ENCODE peak calls at places on chromosomes 7 and 10, in seven cellular contexts. A is IMR-90, C is body of pancreas, P is brain microvascular endothelial cell, V is fibroblast of mammary gland, B is NB4, Q is astrocyte. J is an unnamed sample.

GRCh38 chr7:22559829-22560489 is 60.0 kb upstream of the STEAP1B start:
- DNase-seq in A (peak; percentile 86), C (peak; percentile 78), P (peak; percentile 84), V (peak; percentile 87), B (peak; percentile 79), Q (peak; percentile 57), J (peak; percentile 79)

GRCh38 chr7:151806938-151807775 is 69.8 kb downstream of the PRKAG2 start:
- DNase-seq in A (no peak), C (no peak), P (no peak), V (no peak), B (no peak), Q (no peak), J (no peak)

GRCh38 chr10:132641401-132641800 is 103.8 kb downstream of the INPP5A start:
- DNase-seq in A (no peak), C (peak; percentile 3), P (no peak), V (no peak), B (no peak), Q (no peak), J (no peak)

GRCh38 chr10:37246637-37247036 is 121.2 kb downstream of the ANKRD30A start:
- DNase-seq in A (no peak), C (no peak), P (no peak), V (no peak), B (no peak), Q (no peak), J (no peak)

GRCh38 chr10:94314913-94315545 is 47.7 kb downstream of the NOC3L start:
- DNase-seq in A (peak; percentile 43), C (no peak), P (peak; percentile 39), V (peak; percentile 66), B (no peak), Q (no peak), J (no peak)

GRCh38 chr10:98357208-98357836 is 57.7 kb downstream of the PYROXD2 start:
- DNase-seq in A (peak; percentile 90), C (no peak), P (peak; percentile 50), V (peak; percentile 90), B (peak; percentile 68), Q (peak; percentile 62), J (no peak)

GRCh38 chr10:100143756-100144155 is 42.1 kb downstream of the ERLIN1 start:
- DNase-seq in A (no peak), C (no peak), P (no peak), V (no peak), B (no peak), Q (no peak), J (no peak)

GRCh38 chr7:100220833-100221718 is 1.3 kb downstream of the PVRIG start:
- DNase-seq in A (no peak), C (no peak), P (no peak), V (no peak), B (no peak), Q (no peak), J (no peak)

GRCh38 chr10:5746197-5746596 is 61.6 kb downstream of the TASOR2 start:
- DNase-seq in A (no peak), C (no peak), P (no peak), V (no peak), B (no peak), Q (no peak), J (no peak)

GRCh38 chr10:3068201-3068967 is 1.0 kb downstream of the PFKP start:
- DNase-seq in A (peak; percentile 54), C (peak; percentile 40), P (peak; percentile 48), V (peak; percentile 57), B (peak; percentile 60), Q (peak; percentile 46), J (peak; percentile 43)

GRCh38 chr10:97090644-97091043 is 95.1 kb downstream of the SLIT1 start:
- DNase-seq in A (no peak), C (no peak), P (no peak), V (no peak), B (no peak), Q (no peak), J (no peak)

DNA sequence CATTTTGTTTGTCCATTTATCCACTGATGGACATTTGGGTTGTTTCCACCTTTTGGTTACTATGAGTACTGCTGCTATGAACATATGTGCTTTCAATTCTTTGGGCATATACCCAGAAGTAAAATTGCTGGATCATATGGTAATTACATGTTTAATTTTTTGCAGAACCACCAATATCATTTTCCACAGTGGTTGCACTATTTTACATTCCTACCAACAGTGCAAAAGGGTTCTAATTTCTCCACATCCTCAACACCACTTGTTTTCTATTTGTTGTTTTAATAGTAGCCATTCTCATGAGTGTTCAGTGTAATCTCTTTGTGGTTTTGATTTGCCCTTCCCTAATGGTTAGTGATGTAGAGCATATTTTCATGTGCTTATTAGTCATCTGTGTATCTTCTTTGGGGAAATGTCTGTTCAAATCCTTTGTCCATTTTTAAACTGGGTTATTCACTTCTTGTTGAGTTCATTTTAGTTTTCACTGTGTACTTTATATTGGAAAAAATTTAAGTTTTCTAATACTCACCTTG is 101.9 kb downstream of the HIBADH start:
- DNase-seq in A (peak; percentile 91), C (no peak), P (peak; percentile 38), V (peak; percentile 87), B (no peak), Q (peak; percentile 90), J (peak; percentile 63)
- TF ChIP-seq CTCF in A (no peak), C (no peak), P (peak; percentile 15), V (peak; percentile 31), B (no peak), Q (peak; percentile 2), J (no peak)

GRCh38 chr7:30148951-30149459 is 14.2 kb downstream of the MTURN start:
- DNase-seq in A (no peak), C (no peak), P (no peak), V (no peak), B (no peak), Q (no peak), J (peak; percentile 64)
- H3K4me3 ChIP-seq in A (no peak overlapping the region), C (no peak overlapping the region), P (no peak overlapping the region), V (no peak overlapping the region), B (no peak overlapping the region), Q (no peak overlapping the region), J (no peak overlapping the region)

DNA sequence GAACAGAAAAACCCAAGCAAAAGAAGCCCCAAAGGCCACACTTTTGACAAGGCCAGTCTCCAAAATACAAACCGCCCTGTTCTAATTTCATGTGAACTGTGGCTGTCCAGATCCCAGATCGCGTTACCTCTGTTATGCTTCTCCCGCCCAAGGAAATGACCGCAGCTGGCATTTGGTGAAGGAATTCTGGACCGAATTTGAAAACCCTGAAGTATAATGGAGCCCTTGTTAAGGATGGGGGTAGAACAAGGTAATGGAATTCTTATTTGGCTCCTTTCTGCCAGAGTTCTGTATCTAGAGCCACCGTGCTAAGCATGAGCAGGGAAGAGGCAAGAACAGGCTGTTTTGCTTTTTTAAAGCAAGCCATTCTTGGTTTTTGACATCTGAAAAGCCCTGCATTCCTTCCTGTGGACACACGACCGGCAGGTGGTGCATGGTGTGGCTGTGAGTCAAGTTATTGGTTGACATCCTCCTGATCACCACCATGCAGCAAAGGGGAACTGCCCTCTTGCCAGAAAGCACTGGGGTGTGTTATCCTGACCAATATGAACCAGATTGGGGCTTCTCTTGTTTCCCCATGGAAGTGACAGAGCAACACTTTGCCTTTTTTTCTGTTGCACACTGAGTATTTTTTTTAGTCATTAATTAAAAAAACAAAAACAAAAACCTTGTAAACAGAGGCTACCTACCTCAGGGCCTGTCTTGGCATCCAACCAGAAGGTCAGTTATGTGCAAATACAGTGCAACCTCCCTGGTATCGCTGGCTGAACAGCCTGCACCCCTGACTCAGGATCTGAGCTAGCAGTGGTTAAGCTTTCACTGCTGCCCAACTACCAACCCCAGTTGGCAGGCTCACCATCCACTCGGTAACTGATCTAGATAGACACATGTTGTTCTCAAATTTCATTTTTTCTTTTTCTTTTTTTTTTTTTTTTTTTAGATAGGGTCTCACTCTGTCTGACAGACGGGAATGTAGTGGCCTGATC is 14.2 kb downstream of the UCMA start:
- DNase-seq in A (peak; percentile 7), C (no peak), P (no peak), V (no peak), B (peak; percentile 53), Q (peak; percentile 4), J (peak; percentile 54)
- TF ChIP-seq CTCF in A (no peak), C (no peak), P (peak; percentile 43), V (no peak), B (peak; percentile 16), Q (peak; percentile 7), J (peak; percentile 41)

GRCh38 chr10:87861034-87861433 is 2.3 kb downstream of the KLLN start:
- DNase-seq in A (no peak), C (no peak), P (no peak), V (no peak), B (peak; percentile 82), Q (no peak), J (no peak)

GRCh38 chr10:87862644-87863101 is 660 bp downstream of the KLLN start:
- DNase-seq in A (peak; percentile 57), C (no peak), P (no peak), V (no peak), B (no peak), Q (no peak), J (peak; percentile 67)

GRCh38 chr10:87861953-87862643 is 1.2 kb downstream of the KLLN start:
- DNase-seq in A (peak; percentile 98), C (peak; percentile 98), P (peak; percentile 92), V (peak; percentile 98), B (peak; percentile 99), Q (peak; percentile 98), J (peak; percentile 96)

GRCh38 chr10:87861566-87861952 is 1.8 kb downstream of the KLLN start:
- DNase-seq in A (peak; percentile 89), C (peak; percentile 85), P (peak; percentile 67), V (peak; percentile 92), B (peak; percentile 96), Q (peak; percentile 84), J (peak; percentile 94)

DNA sequence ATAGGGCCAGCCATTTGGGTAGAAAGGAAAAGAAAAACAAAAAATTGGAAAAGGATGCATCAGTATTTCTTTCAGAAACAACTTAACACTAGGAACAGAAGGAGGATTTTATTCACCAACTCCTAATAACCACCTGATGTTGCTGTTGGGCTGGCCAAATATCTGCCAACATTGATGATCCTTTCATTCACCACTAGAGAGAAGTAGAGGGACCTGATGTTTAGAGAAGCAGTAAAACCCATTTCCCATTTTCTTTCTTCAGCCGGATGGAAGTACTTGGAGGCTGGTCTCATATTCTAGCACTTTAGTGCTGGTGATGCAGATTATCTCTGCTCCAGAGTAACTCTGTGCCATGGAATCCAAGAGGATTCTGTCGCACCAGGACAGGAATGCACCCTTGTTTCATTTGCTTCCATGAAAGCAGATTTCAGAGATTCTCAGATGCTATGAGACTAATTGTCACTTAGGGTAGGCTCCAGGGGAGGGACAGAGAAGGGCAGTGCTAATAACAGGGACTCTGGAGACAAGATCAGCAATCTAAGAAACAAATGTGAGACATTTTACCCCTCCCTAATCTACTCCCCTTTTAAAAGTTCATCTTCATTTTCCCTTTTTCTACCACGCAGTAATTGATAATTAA is 3.1 kb downstream of the KLLN start:
- DNase-seq in A (peak; percentile 69), C (no peak), P (peak; percentile 70), V (peak; percentile 79), B (peak; percentile 88), Q (peak; percentile 46), J (peak; percentile 75)
- H3K4me3 ChIP-seq in A (no peak overlapping the region), C (no peak overlapping the region), P (no peak overlapping the region), V (no peak overlapping the region), B (peak overlapping the region; percentile 92), Q (no peak overlapping the region), J (no peak overlapping the region)